ENCODE peak calls at places on chromosome 10, in nine cellular contexts. One of them, this sample, is unnamed.

GRCh38 chr10:24419067-24419466 is 210.1 kb downstream of the KIAA1217 start:
- DNase-seq in T1000: no peak
- DNase-seq in posterior vena cava: no peak
- DNase-seq in ELF-1: no peak
- DNase-seq in NCI-H1694 treated with DMSO at 0.1 percent for 48 hours: no peak
- DNase-seq in RCC 7860: no peak
- DNase-seq in activated naive CD4-positive, alpha-beta T cell treated with anti-CD3 and anti-CD28 coated beads, Interleukin-2, amount 10 ng/mL, durations not matched to agents 7 days and 5 days: no peak
- DNase-seq in amniotic stem cell: no peak
- DNase-seq in fibroblast of lung: no peak
- DNase-seq in this sample: no peak

GRCh38 chr10:15791816-15792524 is 68.3 kb downstream of the MINDY3 start:
- DNase-seq in NCI-H1694 treated with DMSO at 0.1 percent for 48 hours: no peak
- DNase-seq in posterior vena cava: no peak
- DNase-seq in amniotic stem cell: no peak
- DNase-seq in T1000: no peak
- DNase-seq in activated naive CD4-positive, alpha-beta T cell treated with anti-CD3 and anti-CD28 coated beads, Interleukin-2, amount 10 ng/mL, durations not matched to agents 7 days and 5 days: no peak
- DNase-seq in RCC 7860: no peak
- DNase-seq in fibroblast of lung: no peak
- DNase-seq in ELF-1: peak
- DNase-seq in this sample: no peak

GRCh38 chr10:5293691-5294550 is 70.8 kb upstream of the UCN3 start:
- DNase-seq in activated naive CD4-positive, alpha-beta T cell treated with anti-CD3 and anti-CD28 coated beads, Interleukin-2, amount 10 ng/mL, durations not matched to agents 7 days and 5 days: peak
- DNase-seq in amniotic stem cell: no peak
- DNase-seq in T1000: peak
- DNase-seq in fibroblast of lung: peak
- DNase-seq in NCI-H1694 treated with DMSO at 0.1 percent for 48 hours: no peak
- DNase-seq in posterior vena cava: peak
- DNase-seq in RCC 7860: no peak
- DNase-seq in ELF-1: peak
- DNase-seq in this sample: peak

GRCh38 chr10:15320522-15321203 is 50.4 kb downstream of the FAM171A1 start:
- DNase-seq in posterior vena cava: no peak
- DNase-seq in activated naive CD4-positive, alpha-beta T cell treated with anti-CD3 and anti-CD28 coated beads, Interleukin-2, amount 10 ng/mL, durations not matched to agents 7 days and 5 days: no peak
- DNase-seq in RCC 7860: no peak
- DNase-seq in fibroblast of lung: no peak
- DNase-seq in NCI-H1694 treated with DMSO at 0.1 percent for 48 hours: no peak
- DNase-seq in ELF-1: no peak
- DNase-seq in T1000: no peak
- DNase-seq in amniotic stem cell: no peak
- DNase-seq in this sample: no peak

GRCh38 chr10:86336341-86336740 is 30.3 kb downstream of the GRID1 start:
- DNase-seq in NCI-H1694 treated with DMSO at 0.1 percent for 48 hours: no peak
- DNase-seq in activated naive CD4-positive, alpha-beta T cell treated with anti-CD3 and anti-CD28 coated beads, Interleukin-2, amount 10 ng/mL, durations not matched to agents 7 days and 5 days: no peak
- DNase-seq in posterior vena cava: peak
- DNase-seq in RCC 7860: no peak
- DNase-seq in ELF-1: no peak
- DNase-seq in fibroblast of lung: no peak
- DNase-seq in T1000: no peak
- DNase-seq in amniotic stem cell: no peak
- DNase-seq in this sample: no peak

GRCh38 chr10:104049497-104050250 is 36.0 kb downstream of the COL17A1 start:
- DNase-seq in amniotic stem cell: peak
- DNase-seq in activated naive CD4-positive, alpha-beta T cell treated with anti-CD3 and anti-CD28 coated beads, Interleukin-2, amount 10 ng/mL, durations not matched to agents 7 days and 5 days: no peak
- DNase-seq in NCI-H1694 treated with DMSO at 0.1 percent for 48 hours: no peak
- DNase-seq in T1000: peak
- DNase-seq in ELF-1: no peak
- DNase-seq in RCC 7860: peak
- DNase-seq in posterior vena cava: no peak
- DNase-seq in fibroblast of lung: peak
- DNase-seq in this sample: peak

GRCh38 chr10:123229927-123230630 is 75.9 kb downstream of the BUB3 start:
- DNase-seq in T1000: no peak
- DNase-seq in amniotic stem cell: no peak
- DNase-seq in activated naive CD4-positive, alpha-beta T cell treated with anti-CD3 and anti-CD28 coated beads, Interleukin-2, amount 10 ng/mL, durations not matched to agents 7 days and 5 days: no peak
- DNase-seq in fibroblast of lung: peak
- DNase-seq in NCI-H1694 treated with DMSO at 0.1 percent for 48 hours: no peak
- DNase-seq in RCC 7860: no peak
- DNase-seq in posterior vena cava: no peak
- DNase-seq in ELF-1: peak
- DNase-seq in this sample: no peak

GRCh38 chr10:113059001-113059780 is 109.1 kb downstream of the TCF7L2 start:
- DNase-seq in activated naive CD4-positive, alpha-beta T cell treated with anti-CD3 and anti-CD28 coated beads, Interleukin-2, amount 10 ng/mL, durations not matched to agents 7 days and 5 days: no peak
- DNase-seq in amniotic stem cell: peak
- DNase-seq in fibroblast of lung: peak
- DNase-seq in posterior vena cava: no peak
- DNase-seq in ELF-1: no peak
- DNase-seq in NCI-H1694 treated with DMSO at 0.1 percent for 48 hours: no peak
- DNase-seq in RCC 7860: no peak
- DNase-seq in T1000: no peak
- DNase-seq in this sample: no peak

GRCh38 chr10:99845837-99846382 is 63.5 kb downstream of the ABCC2 start:
- DNase-seq in posterior vena cava: peak
- DNase-seq in amniotic stem cell: peak
- DNase-seq in fibroblast of lung: peak
- DNase-seq in activated naive CD4-positive, alpha-beta T cell treated with anti-CD3 and anti-CD28 coated beads, Interleukin-2, amount 10 ng/mL, durations not matched to agents 7 days and 5 days: peak
- DNase-seq in NCI-H1694 treated with DMSO at 0.1 percent for 48 hours: peak
- DNase-seq in RCC 7860: peak
- DNase-seq in ELF-1: peak
- DNase-seq in T1000: peak
- DNase-seq in this sample: peak

GRCh38 chr10:103742779-103743178 is 112.6 kb downstream of the SH3PXD2A start:
- DNase-seq in posterior vena cava: no peak
- DNase-seq in RCC 7860: no peak
- DNase-seq in amniotic stem cell: no peak
- DNase-seq in ELF-1: no peak
- DNase-seq in NCI-H1694 treated with DMSO at 0.1 percent for 48 hours: no peak
- DNase-seq in activated naive CD4-positive, alpha-beta T cell treated with anti-CD3 and anti-CD28 coated beads, Interleukin-2, amount 10 ng/mL, durations not matched to agents 7 days and 5 days: no peak
- DNase-seq in fibroblast of lung: no peak
- DNase-seq in T1000: no peak
- DNase-seq in this sample: no peak

GRCh38 chr10:70850097-70850496 is 34.3 kb downstream of the SGPL1 start:
- DNase-seq in RCC 7860: no peak
- DNase-seq in ELF-1: no peak
- DNase-seq in activated naive CD4-positive, alpha-beta T cell treated with anti-CD3 and anti-CD28 coated beads, Interleukin-2, amount 10 ng/mL, durations not matched to agents 7 days and 5 days: no peak
- DNase-seq in fibroblast of lung: peak
- DNase-seq in amniotic stem cell: no peak
- DNase-seq in NCI-H1694 treated with DMSO at 0.1 percent for 48 hours: no peak
- DNase-seq in posterior vena cava: no peak
- DNase-seq in T1000: no peak
- DNase-seq in this sample: no peak

GRCh38 chr10:12954866-12955265 is 46.6 kb downstream of the CCDC3 start:
- DNase-seq in ELF-1: no peak
- DNase-seq in fibroblast of lung: peak
- DNase-seq in amniotic stem cell: no peak
- DNase-seq in T1000: no peak
- DNase-seq in RCC 7860: no peak
- DNase-seq in NCI-H1694 treated with DMSO at 0.1 percent for 48 hours: no peak
- DNase-seq in activated naive CD4-positive, alpha-beta T cell treated with anti-CD3 and anti-CD28 coated beads, Interleukin-2, amount 10 ng/mL, durations not matched to agents 7 days and 5 days: no peak
- DNase-seq in posterior vena cava: no peak
- DNase-seq in this sample: no peak

GRCh38 chr10:97016728-97017473 is 168.9 kb downstream of the SLIT1 start:
- DNase-seq in NCI-H1694 treated with DMSO at 0.1 percent for 48 hours: no peak
- DNase-seq in posterior vena cava: peak
- DNase-seq in fibroblast of lung: peak
- DNase-seq in RCC 7860: no peak
- DNase-seq in T1000: no peak
- DNase-seq in amniotic stem cell: no peak
- DNase-seq in ELF-1: no peak
- DNase-seq in activated naive CD4-positive, alpha-beta T cell treated with anti-CD3 and anti-CD28 coated beads, Interleukin-2, amount 10 ng/mL, durations not matched to agents 7 days and 5 days: peak
- DNase-seq in this sample: no peak

GRCh38 chr10:4267084-4267774 is 482.2 kb upstream of the KLF6 start:
- DNase-seq in RCC 7860: no peak
- DNase-seq in amniotic stem cell: no peak
- DNase-seq in posterior vena cava: no peak
- DNase-seq in T1000: no peak
- DNase-seq in ELF-1: no peak
- DNase-seq in activated naive CD4-positive, alpha-beta T cell treated with anti-CD3 and anti-CD28 coated beads, Interleukin-2, amount 10 ng/mL, durations not matched to agents 7 days and 5 days: no peak
- DNase-seq in NCI-H1694 treated with DMSO at 0.1 percent for 48 hours: no peak
- DNase-seq in fibroblast of lung: no peak
- DNase-seq in this sample: peak

GRCh38 chr10:93245772-93246171 is 172.1 kb downstream of the CYP26A1 start:
- DNase-seq in T1000: no peak
- DNase-seq in ELF-1: no peak
- DNase-seq in amniotic stem cell: no peak
- DNase-seq in RCC 7860: no peak
- DNase-seq in activated naive CD4-positive, alpha-beta T cell treated with anti-CD3 and anti-CD28 coated beads, Interleukin-2, amount 10 ng/mL, durations not matched to agents 7 days and 5 days: no peak
- DNase-seq in posterior vena cava: no peak
- DNase-seq in fibroblast of lung: no peak
- DNase-seq in NCI-H1694 treated with DMSO at 0.1 percent for 48 hours: no peak
- DNase-seq in this sample: no peak

GRCh38 chr10:79066460-79067240 is 2.1 kb upstream of the ZMIZ1 start:
- DNase-seq in T1000: no peak
- DNase-seq in NCI-H1694 treated with DMSO at 0.1 percent for 48 hours: peak
- DNase-seq in activated naive CD4-positive, alpha-beta T cell treated with anti-CD3 and anti-CD28 coated beads, Interleukin-2, amount 10 ng/mL, durations not matched to agents 7 days and 5 days: no peak
- DNase-seq in amniotic stem cell: no peak
- DNase-seq in ELF-1: peak
- DNase-seq in RCC 7860: peak
- DNase-seq in posterior vena cava: no peak
- DNase-seq in fibroblast of lung: no peak
- DNase-seq in this sample: no peak

GRCh38 chr10:32141018-32141807 is 85.0 kb upstream of the KIF5B start:
- DNase-seq in fibroblast of lung: no peak
- DNase-seq in activated naive CD4-positive, alpha-beta T cell treated with anti-CD3 and anti-CD28 coated beads, Interleukin-2, amount 10 ng/mL, durations not matched to agents 7 days and 5 days: no peak
- DNase-seq in NCI-H1694 treated with DMSO at 0.1 percent for 48 hours: no peak
- DNase-seq in ELF-1: no peak
- DNase-seq in amniotic stem cell: no peak
- DNase-seq in RCC 7860: no peak
- DNase-seq in posterior vena cava: no peak
- DNase-seq in T1000: no peak
- DNase-seq in this sample: peak

GRCh38 chr10:11560076-11560709 is 51.3 kb downstream of the USP6NL start:
- DNase-seq in amniotic stem cell: no peak
- DNase-seq in T1000: no peak
- DNase-seq in RCC 7860: peak
- DNase-seq in ELF-1: no peak
- DNase-seq in activated naive CD4-positive, alpha-beta T cell treated with anti-CD3 and anti-CD28 coated beads, Interleukin-2, amount 10 ng/mL, durations not matched to agents 7 days and 5 days: no peak
- DNase-seq in fibroblast of lung: no peak
- DNase-seq in NCI-H1694 treated with DMSO at 0.1 percent for 48 hours: no peak
- DNase-seq in posterior vena cava: no peak
- DNase-seq in this sample: no peak

GRCh38 chr10:17665742-17666141 is 21.8 kb downstream of the STAM start:
- DNase-seq in RCC 7860: peak
- DNase-seq in NCI-H1694 treated with DMSO at 0.1 percent for 48 hours: no peak
- DNase-seq in T1000: peak
- DNase-seq in fibroblast of lung: peak
- DNase-seq in posterior vena cava: no peak
- DNase-seq in ELF-1: no peak
- DNase-seq in activated naive CD4-positive, alpha-beta T cell treated with anti-CD3 and anti-CD28 coated beads, Interleukin-2, amount 10 ng/mL, durations not matched to agents 7 days and 5 days: no peak
- DNase-seq in amniotic stem cell: peak
- DNase-seq in this sample: no peak

GRCh38 chr10:77776487-77776886 is 138.9 kb upstream of the KCNMA1 start:
- DNase-seq in ELF-1: no peak
- DNase-seq in NCI-H1694 treated with DMSO at 0.1 percent for 48 hours: no peak
- DNase-seq in amniotic stem cell: no peak
- DNase-seq in RCC 7860: no peak
- DNase-seq in fibroblast of lung: no peak
- DNase-seq in T1000: no peak
- DNase-seq in posterior vena cava: no peak
- DNase-seq in activated naive CD4-positive, alpha-beta T cell treated with anti-CD3 and anti-CD28 coated beads, Interleukin-2, amount 10 ng/mL, durations not matched to agents 7 days and 5 days: no peak
- DNase-seq in this sample: no peak

GRCh38 chr10:69632516-69633199 is 2.6 kb downstream of the FAM241B start:
- DNase-seq in fibroblast of lung: peak
- DNase-seq in NCI-H1694 treated with DMSO at 0.1 percent for 48 hours: no peak
- DNase-seq in ELF-1: no peak
- DNase-seq in posterior vena cava: no peak
- DNase-seq in amniotic stem cell: no peak
- DNase-seq in activated naive CD4-positive, alpha-beta T cell treated with anti-CD3 and anti-CD28 coated beads, Interleukin-2, amount 10 ng/mL, durations not matched to agents 7 days and 5 days: no peak
- DNase-seq in T1000: no peak
- DNase-seq in RCC 7860: no peak
- DNase-seq in this sample: no peak

GRCh38 chr10:88385601-88386203 is 197.4 kb downstream of the RNLS start:
- DNase-seq in NCI-H1694 treated with DMSO at 0.1 percent for 48 hours: no peak
- DNase-seq in amniotic stem cell: no peak
- DNase-seq in activated naive CD4-positive, alpha-beta T cell treated with anti-CD3 and anti-CD28 coated beads, Interleukin-2, amount 10 ng/mL, durations not matched to agents 7 days and 5 days: peak
- DNase-seq in T1000: no peak
- DNase-seq in posterior vena cava: no peak
- DNase-seq in ELF-1: no peak
- DNase-seq in RCC 7860: peak
- DNase-seq in fibroblast of lung: peak
- DNase-seq in this sample: peak

GRCh38 chr10:3199488-3199887 is 26.9 kb upstream of the PITRM1 start:
- DNase-seq in ELF-1: no peak
- DNase-seq in fibroblast of lung: no peak
- DNase-seq in amniotic stem cell: no peak
- DNase-seq in T1000: no peak
- DNase-seq in activated naive CD4-positive, alpha-beta T cell treated with anti-CD3 and anti-CD28 coated beads, Interleukin-2, amount 10 ng/mL, durations not matched to agents 7 days and 5 days: no peak
- DNase-seq in NCI-H1694 treated with DMSO at 0.1 percent for 48 hours: no peak
- DNase-seq in posterior vena cava: no peak
- DNase-seq in RCC 7860: no peak
- DNase-seq in this sample: no peak

GRCh38 chr10:22491480-22491879 is 146.2 kb downstream of the SPAG6 start:
- DNase-seq in amniotic stem cell: no peak
- DNase-seq in activated naive CD4-positive, alpha-beta T cell treated with anti-CD3 and anti-CD28 coated beads, Interleukin-2, amount 10 ng/mL, durations not matched to agents 7 days and 5 days: no peak
- DNase-seq in RCC 7860: no peak
- DNase-seq in NCI-H1694 treated with DMSO at 0.1 percent for 48 hours: no peak
- DNase-seq in T1000: no peak
- DNase-seq in posterior vena cava: no peak
- DNase-seq in ELF-1: no peak
- DNase-seq in fibroblast of lung: no peak
- DNase-seq in this sample: no peak

GRCh38 chr10:132458071-132458594 is 61.1 kb downstream of the PWWP2B start:
- DNase-seq in NCI-H1694 treated with DMSO at 0.1 percent for 48 hours: no peak
- DNase-seq in amniotic stem cell: no peak
- DNase-seq in ELF-1: no peak
- DNase-seq in RCC 7860: no peak
- DNase-seq in T1000: no peak
- DNase-seq in activated naive CD4-positive, alpha-beta T cell treated with anti-CD3 and anti-CD28 coated beads, Interleukin-2, amount 10 ng/mL, durations not matched to agents 7 days and 5 days: no peak
- DNase-seq in fibroblast of lung: no peak
- DNase-seq in posterior vena cava: no peak
- DNase-seq in this sample: no peak

GRCh38 chr10:132541129-132541528 is 3.5 kb downstream of the INPP5A start:
- DNase-seq in amniotic stem cell: no peak
- DNase-seq in T1000: no peak
- DNase-seq in NCI-H1694 treated with DMSO at 0.1 percent for 48 hours: no peak
- DNase-seq in activated naive CD4-positive, alpha-beta T cell treated with anti-CD3 and anti-CD28 coated beads, Interleukin-2, amount 10 ng/mL, durations not matched to agents 7 days and 5 days: no peak
- DNase-seq in ELF-1: no peak
- DNase-seq in RCC 7860: no peak
- DNase-seq in posterior vena cava: peak
- DNase-seq in fibroblast of lung: no peak
- DNase-seq in this sample: peak

GRCh38 chr10:11499425-11500071 is 111.9 kb downstream of the USP6NL start:
- DNase-seq in activated naive CD4-positive, alpha-beta T cell treated with anti-CD3 and anti-CD28 coated beads, Interleukin-2, amount 10 ng/mL, durations not matched to agents 7 days and 5 days: no peak
- DNase-seq in amniotic stem cell: no peak
- DNase-seq in posterior vena cava: no peak
- DNase-seq in fibroblast of lung: no peak
- DNase-seq in NCI-H1694 treated with DMSO at 0.1 percent for 48 hours: no peak
- DNase-seq in RCC 7860: no peak
- DNase-seq in ELF-1: no peak
- DNase-seq in T1000: no peak
- DNase-seq in this sample: no peak

GRCh38 chr10:60594476-60595051 is 183.7 kb upstream of the CDK1 start:
- DNase-seq in RCC 7860: no peak
- DNase-seq in ELF-1: no peak
- DNase-seq in T1000: no peak
- DNase-seq in posterior vena cava: no peak
- DNase-seq in activated naive CD4-positive, alpha-beta T cell treated with anti-CD3 and anti-CD28 coated beads, Interleukin-2, amount 10 ng/mL, durations not matched to agents 7 days and 5 days: no peak
- DNase-seq in NCI-H1694 treated with DMSO at 0.1 percent for 48 hours: no peak
- DNase-seq in fibroblast of lung: peak
- DNase-seq in amniotic stem cell: no peak
- DNase-seq in this sample: no peak

GRCh38 chr10:14325325-14325955 is 5.3 kb downstream of the FRMD4A start:
- DNase-seq in T1000: no peak
- DNase-seq in ELF-1: peak
- DNase-seq in fibroblast of lung: no peak
- DNase-seq in NCI-H1694 treated with DMSO at 0.1 percent for 48 hours: no peak
- DNase-seq in activated naive CD4-positive, alpha-beta T cell treated with anti-CD3 and anti-CD28 coated beads, Interleukin-2, amount 10 ng/mL, durations not matched to agents 7 days and 5 days: peak
- DNase-seq in amniotic stem cell: no peak
- DNase-seq in RCC 7860: no peak
- DNase-seq in posterior vena cava: no peak
- DNase-seq in this sample: peak

GRCh38 chr10:104680467-104681401 is 39.6 kb downstream of the SORCS3 start:
- DNase-seq in ELF-1: peak
- DNase-seq in fibroblast of lung: peak
- DNase-seq in amniotic stem cell: no peak
- DNase-seq in activated naive CD4-positive, alpha-beta T cell treated with anti-CD3 and anti-CD28 coated beads, Interleukin-2, amount 10 ng/mL, durations not matched to agents 7 days and 5 days: no peak
- DNase-seq in RCC 7860: no peak
- DNase-seq in T1000: peak
- DNase-seq in posterior vena cava: no peak
- DNase-seq in NCI-H1694 treated with DMSO at 0.1 percent for 48 hours: no peak
- DNase-seq in this sample: no peak

GRCh38 chr10:70053212-70053895 is 708 bp downstream of the MACROH2A2 start:
- DNase-seq in activated naive CD4-positive, alpha-beta T cell treated with anti-CD3 and anti-CD28 coated beads, Interleukin-2, amount 10 ng/mL, durations not matched to agents 7 days and 5 days: peak
- DNase-seq in NCI-H1694 treated with DMSO at 0.1 percent for 48 hours: no peak
- DNase-seq in ELF-1: peak
- DNase-seq in RCC 7860: no peak
- DNase-seq in T1000: no peak
- DNase-seq in amniotic stem cell: no peak
- DNase-seq in fibroblast of lung: peak
- DNase-seq in posterior vena cava: peak
- DNase-seq in this sample: no peak

This sample was measured in transverse colon.